ENCODE peak calls at places on chromosomes 3 and 15, in four cellular contexts. One of them, this sample, is unnamed.

GRCh38 chr3:126465928-126466564 is 9.6 kb downstream of the ZXDC start:
- DNase-seq in GM12864: no peak
- DNase-seq in mammary epithelial cell: no peak
- DNase-seq in cardiac muscle cell: no peak
- DNase-seq in this sample: no peak

GRCh38 chr3:123028233-123028828 is 768 bp upstream of the SEMA5B start:
- DNase-seq in mammary epithelial cell: peak
- DNase-seq in cardiac muscle cell: peak
- DNase-seq in GM12864: peak
- DNase-seq in this sample: peak

GRCh38 chr15:96359772-96360498 is 29.4 kb downstream of the NR2F2 start:
- DNase-seq in mammary epithelial cell: no peak
- DNase-seq in GM12864: no peak
- DNase-seq in cardiac muscle cell: peak
- DNase-seq in this sample: no peak

GRCh38 chr3:28224430-28224829 is 17.0 kb upstream of the CMC1 start:
- DNase-seq in mammary epithelial cell: no peak
- DNase-seq in cardiac muscle cell: no peak
- DNase-seq in GM12864: no peak
- DNase-seq in this sample: no peak

GRCh38 chr3:147129665-147130064 is 276.7 kb downstream of the ZIC4 start:
- DNase-seq in cardiac muscle cell: no peak
- DNase-seq in GM12864: no peak
- DNase-seq in mammary epithelial cell: no peak
- DNase-seq in this sample: no peak

GRCh38 chr3:98875535-98875934 is 26.0 kb downstream of the DCBLD2 start:
- DNase-seq in mammary epithelial cell: no peak
- DNase-seq in cardiac muscle cell: peak
- DNase-seq in GM12864: no peak
- DNase-seq in this sample: no peak

GRCh38 chr3:97353176-97353575 is 411.4 kb upstream of the ARL6 start:
- DNase-seq in mammary epithelial cell: no peak
- DNase-seq in cardiac muscle cell: no peak
- DNase-seq in GM12864: no peak
- DNase-seq in this sample: no peak

GRCh38 chr15:89971592-89971997 is 29.5 kb upstream of the ZNF710 start:
- DNase-seq in mammary epithelial cell: peak
- DNase-seq in cardiac muscle cell: peak
- DNase-seq in GM12864: peak
- DNase-seq in this sample: no peak

GRCh38 chr3:50652709-50653108 is 22.0 kb upstream of the DOCK3 start:
- DNase-seq in cardiac muscle cell: no peak
- DNase-seq in mammary epithelial cell: peak
- DNase-seq in GM12864: no peak
- DNase-seq in this sample: no peak

GRCh38 chr3:132984181-132984580 is 54.0 kb upstream of the TMEM108 start:
- DNase-seq in GM12864: no peak
- DNase-seq in mammary epithelial cell: no peak
- DNase-seq in cardiac muscle cell: peak
- DNase-seq in this sample: no peak

GRCh38 chr3:175818811-175819464 is 959.8 kb downstream of the NAALADL2 start:
- DNase-seq in mammary epithelial cell: peak
- DNase-seq in GM12864: no peak
- DNase-seq in cardiac muscle cell: no peak
- DNase-seq in this sample: no peak

GRCh38 chr3:112362221-112362620 is 29.3 kb downstream of the CD200 start:
- DNase-seq in GM12864: no peak
- DNase-seq in mammary epithelial cell: no peak
- DNase-seq in cardiac muscle cell: no peak
- DNase-seq in this sample: no peak

GRCh38 chr15:57610130-57610529 is 18.4 kb downstream of the MYZAP start:
- DNase-seq in mammary epithelial cell: peak
- DNase-seq in GM12864: no peak
- DNase-seq in cardiac muscle cell: peak
- DNase-seq in this sample: no peak

GRCh38 chr3:148366743-148367410 is 330.8 kb upstream of the AGTR1 start:
- DNase-seq in mammary epithelial cell: no peak
- DNase-seq in GM12864: no peak
- DNase-seq in cardiac muscle cell: peak
- DNase-seq in this sample: no peak

GRCh38 chr3:97197083-97197482 is 382.7 kb downstream of the EPHA6 start:
- DNase-seq in cardiac muscle cell: no peak
- DNase-seq in GM12864: no peak
- DNase-seq in mammary epithelial cell: no peak
- DNase-seq in this sample: no peak

GRCh38 chr3:146339262-146339808 is 88.4 kb upstream of the PLSCR4 start:
- DNase-seq in GM12864: no peak
- DNase-seq in mammary epithelial cell: no peak
- DNase-seq in cardiac muscle cell: no peak
- DNase-seq in this sample: no peak

GRCh38 chr15:35530698-35531097 is 15.3 kb downstream of the DPH6 start:
- DNase-seq in GM12864: no peak
- DNase-seq in cardiac muscle cell: no peak
- DNase-seq in mammary epithelial cell: no peak
- DNase-seq in this sample: no peak

GRCh38 chr15:44720460-44721185 is 9.3 kb downstream of the B2M start:
- DNase-seq in mammary epithelial cell: no peak
- DNase-seq in GM12864: no peak
- DNase-seq in cardiac muscle cell: no peak
- DNase-seq in this sample: no peak

GRCh38 chr3:49712631-49713317 is 6.7 kb downstream of the AMIGO3 start:
- DNase-seq in mammary epithelial cell: no peak
- DNase-seq in cardiac muscle cell: no peak
- DNase-seq in GM12864: no peak
- DNase-seq in this sample: no peak

GRCh38 chr3:161851941-161852566 is 355.4 kb downstream of the OTOL1 start:
- DNase-seq in mammary epithelial cell: peak
- DNase-seq in cardiac muscle cell: peak
- DNase-seq in GM12864: peak
- DNase-seq in this sample: no peak

GRCh38 chr15:86009727-86010126 is 69.9 kb upstream of the AGBL1 start:
- DNase-seq in mammary epithelial cell: no peak
- DNase-seq in cardiac muscle cell: no peak
- DNase-seq in GM12864: no peak
- DNase-seq in this sample: no peak

GRCh38 chr3:136916200-136916599 is 41.6 kb upstream of the IL20RB start:
- DNase-seq in GM12864: no peak
- DNase-seq in mammary epithelial cell: no peak
- DNase-seq in cardiac muscle cell: no peak
- DNase-seq in this sample: no peak

GRCh38 chr3:113575191-113575590 is 42.8 kb downstream of the SIDT1 start:
- DNase-seq in GM12864: no peak
- DNase-seq in cardiac muscle cell: no peak
- DNase-seq in mammary epithelial cell: no peak
- DNase-seq in this sample: no peak

GRCh38 chr15:84681822-84682221 is 23.8 kb upstream of the NMB start:
- DNase-seq in GM12864: no peak
- DNase-seq in mammary epithelial cell: peak
- DNase-seq in cardiac muscle cell: peak
- DNase-seq in this sample: no peak

GRCh38 chr3:192772495-192772894 is 45.2 kb upstream of the FGF12 start:
- DNase-seq in GM12864: no peak
- DNase-seq in mammary epithelial cell: peak
- DNase-seq in cardiac muscle cell: peak
- DNase-seq in this sample: no peak

GRCh38 chr3:8802256-8802655 is 32.8 kb upstream of the OXTR start:
- DNase-seq in cardiac muscle cell: no peak
- DNase-seq in GM12864: no peak
- DNase-seq in mammary epithelial cell: no peak
- DNase-seq in this sample: no peak

GRCh38 chr3:194212869-194213320 is 76.9 kb downstream of the HES1 start:
- DNase-seq in GM12864: no peak
- DNase-seq in cardiac muscle cell: no peak
- DNase-seq in mammary epithelial cell: no peak
- DNase-seq in this sample: no peak

DNA sequence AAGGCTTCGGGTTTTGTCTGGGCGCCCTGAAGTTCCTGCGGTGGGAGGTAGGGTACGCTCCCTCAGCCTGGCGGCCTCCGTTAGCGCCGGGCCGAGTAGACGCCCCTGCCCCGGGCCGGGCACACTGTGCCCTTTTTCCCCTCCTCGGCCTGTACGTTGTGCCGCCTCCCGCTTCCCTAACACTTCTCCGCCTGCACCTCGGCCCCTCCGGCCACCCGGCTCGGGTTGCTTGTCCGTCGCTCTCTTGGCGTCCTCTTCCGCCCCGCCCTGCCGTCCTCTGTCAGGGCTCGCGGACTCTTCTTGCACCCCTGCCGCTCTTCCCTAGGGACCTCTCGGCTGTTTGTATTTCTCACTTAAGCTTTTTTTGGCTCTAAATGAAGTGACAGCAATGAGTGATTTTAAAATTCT is 384 bp downstream of the KNL1 start:
- DNase-seq in GM12864: no peak
- DNase-seq in cardiac muscle cell: peak
- DNase-seq in mammary epithelial cell: peak
- DNase-seq in this sample: no peak
- TF ChIP-seq CTCF in GM12864: peak
- TF ChIP-seq CTCF in cardiac muscle cell: peak
- TF ChIP-seq CTCF in mammary epithelial cell: peak
- TF ChIP-seq CTCF in this sample: no peak

DNA sequence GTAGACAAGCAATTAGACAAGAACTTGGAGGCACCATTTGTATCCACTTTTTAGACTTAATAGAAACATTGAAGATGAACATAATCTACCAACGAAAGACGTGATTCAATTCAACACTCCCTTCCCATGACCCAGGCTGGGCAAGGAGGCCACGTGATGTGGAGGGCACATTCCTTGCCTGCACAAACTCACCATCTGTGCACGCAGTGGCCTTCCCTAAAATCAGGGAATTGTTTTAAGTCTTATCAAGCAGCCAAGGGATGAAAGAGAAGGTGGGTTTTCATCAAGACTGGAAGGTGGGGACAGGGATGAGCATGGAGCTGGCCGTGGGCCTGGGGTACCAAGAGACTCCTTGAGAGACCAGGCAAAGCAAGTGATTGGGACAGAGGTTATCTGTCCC is 13.5 kb downstream of the STARD5 start:
- DNase-seq in cardiac muscle cell: no peak
- DNase-seq in mammary epithelial cell: no peak
- DNase-seq in GM12864: no peak
- DNase-seq in this sample: no peak
- TF ChIP-seq CTCF in cardiac muscle cell: no peak
- TF ChIP-seq CTCF in mammary epithelial cell: no peak
- TF ChIP-seq CTCF in GM12864: no peak
- TF ChIP-seq CTCF in this sample: no peak

DNA sequence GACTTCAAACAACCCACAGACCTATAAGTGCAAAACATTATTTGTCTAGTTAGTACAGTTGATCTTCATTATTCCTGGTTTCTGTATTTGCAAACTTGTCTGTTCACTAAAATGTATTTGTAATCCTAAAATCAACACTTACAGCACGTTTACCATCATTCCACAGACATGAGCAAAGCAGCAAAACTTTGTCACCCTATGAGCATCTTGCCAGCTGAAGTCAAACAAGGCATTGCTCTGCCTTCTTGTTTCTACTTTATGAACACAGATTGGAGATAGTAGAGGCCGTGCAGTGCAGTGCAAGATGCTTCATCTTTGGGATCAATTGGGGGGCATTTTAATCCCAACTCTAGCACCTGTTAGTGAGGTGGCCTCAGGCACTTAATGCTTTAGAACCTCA is 202.1 kb downstream of the NLGN1 start:
- DNase-seq in cardiac muscle cell: no peak
- DNase-seq in mammary epithelial cell: no peak
- DNase-seq in GM12864: no peak
- DNase-seq in this sample: no peak
- TF ChIP-seq CTCF in cardiac muscle cell: no peak
- TF ChIP-seq CTCF in mammary epithelial cell: no peak
- TF ChIP-seq CTCF in GM12864: no peak
- TF ChIP-seq CTCF in this sample: no peak

DNA sequence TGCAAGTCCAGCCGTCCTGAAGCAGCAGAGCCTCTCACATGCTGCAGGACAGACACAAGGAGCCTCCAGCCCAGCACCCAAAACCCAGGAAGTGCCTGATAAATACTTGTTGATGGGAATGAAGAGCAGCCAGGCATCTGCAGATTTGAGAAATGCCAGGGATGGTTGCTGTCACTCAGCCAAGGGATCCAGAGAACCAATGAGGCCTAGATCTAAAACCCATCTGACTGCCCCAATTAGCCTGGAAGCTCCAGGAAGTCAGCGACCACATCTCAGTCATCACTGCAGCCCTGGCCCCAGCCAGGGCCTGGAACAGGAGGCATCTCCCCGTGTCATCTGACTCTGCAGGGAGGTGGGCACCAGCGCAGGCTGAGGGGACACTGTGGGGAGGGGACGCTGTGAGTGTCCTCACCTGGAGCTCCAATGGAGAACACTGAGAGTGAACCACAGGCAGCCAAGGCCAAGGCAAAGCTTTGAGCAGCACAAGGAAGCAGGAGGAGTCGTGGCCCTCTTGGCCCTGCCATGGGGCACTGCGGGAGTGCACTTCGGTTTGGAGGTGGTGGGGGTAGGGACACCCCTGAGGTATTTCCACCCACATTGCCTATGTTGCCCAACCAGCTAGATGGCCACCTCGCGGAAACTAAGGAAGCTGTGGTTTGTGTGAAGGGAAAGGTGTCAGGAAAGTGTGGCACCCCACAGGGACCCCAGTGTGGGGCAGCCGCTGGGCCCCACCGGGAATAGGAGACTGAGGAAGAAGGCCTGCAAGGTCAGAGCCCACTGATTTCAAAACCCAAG is 229.5 kb downstream of the VPS13C start:
- DNase-seq in cardiac muscle cell: no peak
- DNase-seq in mammary epithelial cell: no peak
- DNase-seq in GM12864: no peak
- DNase-seq in this sample: no peak
- TF ChIP-seq CTCF in cardiac muscle cell: no peak
- TF ChIP-seq CTCF in mammary epithelial cell: no peak
- TF ChIP-seq CTCF in GM12864: no peak
- TF ChIP-seq CTCF in this sample: no peak

DNA sequence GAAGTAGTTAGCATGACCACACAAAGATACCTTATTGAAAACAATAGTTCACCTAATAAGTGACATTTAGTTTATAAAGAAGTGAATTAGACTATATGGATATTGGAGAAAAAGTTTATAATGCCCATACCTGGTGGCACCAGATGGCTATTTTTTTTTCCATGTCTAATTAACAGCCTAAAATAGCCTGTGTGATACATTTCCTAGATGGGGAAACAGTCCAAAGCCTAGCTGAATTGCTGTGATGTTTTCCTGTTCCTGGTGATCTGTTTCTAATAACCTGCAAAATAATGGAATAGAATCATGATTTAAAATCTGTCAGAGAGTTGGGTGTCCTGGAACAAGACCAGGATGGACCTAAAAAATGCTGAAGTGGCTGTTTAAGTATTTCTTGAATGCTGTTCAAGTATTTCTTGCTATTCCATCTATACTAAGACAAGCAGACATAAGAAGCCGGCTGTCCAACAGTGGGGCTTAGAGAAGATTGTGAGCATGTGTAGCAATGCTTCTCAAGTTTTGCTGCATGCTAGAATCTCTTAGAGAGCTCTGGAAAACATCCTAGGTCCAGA is 31.3 kb downstream of the LRRC3B start:
- DNase-seq in mammary epithelial cell: no peak
- DNase-seq in GM12864: no peak
- DNase-seq in cardiac muscle cell: no peak
- DNase-seq in this sample: no peak
- TF ChIP-seq CTCF in mammary epithelial cell: no peak
- TF ChIP-seq CTCF in GM12864: no peak
- TF ChIP-seq CTCF in cardiac muscle cell: no peak
- TF ChIP-seq CTCF in this sample: no peak

This sample was measured in D721Med.